ENCODE peak calls at places on chromosome 16, in ten cellular contexts. One of them, this sample, is unnamed.
A peak's percentile ranks its signal among the peaks of the same experiment; 100 is the strongest.

GRCh38 chr16:17927015-17927414 is 409.5 kb downstream of the NPIPA8 start:
- DNase-seq in Panc1: no peak
- DNase-seq in prostate gland: no peak
- DNase-seq in breast epithelium: no peak
- DNase-seq in GM23338: no peak
- DNase-seq in stomach: no peak
- DNase-seq in GM12878: no peak
- DNase-seq in transverse colon: no peak
- DNase-seq in HL-60: no peak
- DNase-seq in HCT116: no peak
- DNase-seq in this sample: no peak

GRCh38 chr16:87549627-87550509 is 52.4 kb upstream of the JPH3 start:
- DNase-seq in transverse colon: no peak
- DNase-seq in GM23338: no peak
- DNase-seq in breast epithelium: no peak
- DNase-seq in GM12878: no peak
- DNase-seq in stomach: no peak
- DNase-seq in Panc1: no peak
- DNase-seq in prostate gland: no peak
- DNase-seq in HCT116: no peak
- DNase-seq in HL-60: no peak
- DNase-seq in this sample: no peak

GRCh38 chr16:89315791-89316581 is 98.5 kb downstream of the ZNF778 start:
- DNase-seq in prostate gland: no peak
- DNase-seq in Panc1: peak; percentile 83
- DNase-seq in breast epithelium: no peak
- DNase-seq in GM12878: peak; percentile 44
- DNase-seq in HL-60: peak; percentile 25
- DNase-seq in HCT116: no peak
- DNase-seq in GM23338: no peak
- DNase-seq in stomach: peak; percentile 34
- DNase-seq in transverse colon: peak; percentile 41
- DNase-seq in this sample: peak; percentile 72

GRCh38 chr16:25228372-25228771 is 11.6 kb downstream of the AQP8 start:
- DNase-seq in GM23338: peak; percentile 36
- DNase-seq in prostate gland: no peak
- DNase-seq in breast epithelium: no peak
- DNase-seq in stomach: no peak
- DNase-seq in HL-60: no peak
- DNase-seq in Panc1: no peak
- DNase-seq in GM12878: no peak
- DNase-seq in transverse colon: no peak
- DNase-seq in HCT116: no peak
- DNase-seq in this sample: no peak

GRCh38 chr16:79885320-79885719 is 284.8 kb upstream of the MAF start:
- DNase-seq in GM23338: peak; percentile 5
- DNase-seq in HCT116: no peak
- DNase-seq in stomach: no peak
- DNase-seq in HL-60: no peak
- DNase-seq in Panc1: no peak
- DNase-seq in GM12878: no peak
- DNase-seq in transverse colon: no peak
- DNase-seq in prostate gland: peak; percentile 84
- DNase-seq in breast epithelium: no peak
- DNase-seq in this sample: no peak

GRCh38 chr16:86578499-86579267 is at the start of gene FOXL1:
- DNase-seq in GM23338: peak; percentile 55
- DNase-seq in HCT116: no peak
- DNase-seq in HL-60: no peak
- DNase-seq in GM12878: no peak
- DNase-seq in stomach: no peak
- DNase-seq in transverse colon: no peak
- DNase-seq in Panc1: no peak
- DNase-seq in breast epithelium: no peak
- DNase-seq in prostate gland: no peak
- DNase-seq in this sample: no peak

GRCh38 chr16:88373211-88373610 is 9.5 kb upstream of the ZNF469 start:
- DNase-seq in HL-60: no peak
- DNase-seq in GM12878: no peak
- DNase-seq in GM23338: no peak
- DNase-seq in stomach: no peak
- DNase-seq in Panc1: no peak
- DNase-seq in breast epithelium: no peak
- DNase-seq in HCT116: no peak
- DNase-seq in transverse colon: no peak
- DNase-seq in prostate gland: no peak
- DNase-seq in this sample: no peak

GRCh38 chr16:60686824-60687223 is 1349.4 kb downstream of the CDH8 start:
- DNase-seq in Panc1: no peak
- DNase-seq in prostate gland: no peak
- DNase-seq in HCT116: no peak
- DNase-seq in stomach: no peak
- DNase-seq in GM23338: peak; percentile 54
- DNase-seq in breast epithelium: no peak
- DNase-seq in HL-60: no peak
- DNase-seq in transverse colon: no peak
- DNase-seq in GM12878: no peak
- DNase-seq in this sample: no peak

GRCh38 chr16:87463722-87464690 is 28.8 kb downstream of the ZCCHC14 start:
- DNase-seq in Panc1: no peak
- DNase-seq in HL-60: peak; percentile 45
- DNase-seq in prostate gland: no peak
- DNase-seq in GM23338: no peak
- DNase-seq in stomach: no peak
- DNase-seq in transverse colon: peak; percentile 31
- DNase-seq in GM12878: no peak
- DNase-seq in breast epithelium: no peak
- DNase-seq in HCT116: no peak
- DNase-seq in this sample: peak; percentile 42

GRCh38 chr16:2841606-2842339 is 11.7 kb downstream of the ZG16B start:
- DNase-seq in HCT116: no peak
- DNase-seq in GM23338: no peak
- DNase-seq in GM12878: no peak
- DNase-seq in Panc1: no peak
- DNase-seq in prostate gland: no peak
- DNase-seq in stomach: no peak
- DNase-seq in transverse colon: no peak
- DNase-seq in HL-60: no peak
- DNase-seq in breast epithelium: no peak
- DNase-seq in this sample: no peak

GRCh38 chr16:47461598-47462266 is 601 bp downstream of the PHKB start:
- DNase-seq in HCT116: peak; percentile 40
- DNase-seq in transverse colon: peak; percentile 26
- DNase-seq in GM12878: no peak
- DNase-seq in GM23338: peak; percentile 60
- DNase-seq in breast epithelium: no peak
- DNase-seq in stomach: no peak
- DNase-seq in HL-60: peak; percentile 69
- DNase-seq in Panc1: peak; percentile 36
- DNase-seq in prostate gland: peak; percentile 27
- DNase-seq in this sample: peak; percentile 6

DNA sequence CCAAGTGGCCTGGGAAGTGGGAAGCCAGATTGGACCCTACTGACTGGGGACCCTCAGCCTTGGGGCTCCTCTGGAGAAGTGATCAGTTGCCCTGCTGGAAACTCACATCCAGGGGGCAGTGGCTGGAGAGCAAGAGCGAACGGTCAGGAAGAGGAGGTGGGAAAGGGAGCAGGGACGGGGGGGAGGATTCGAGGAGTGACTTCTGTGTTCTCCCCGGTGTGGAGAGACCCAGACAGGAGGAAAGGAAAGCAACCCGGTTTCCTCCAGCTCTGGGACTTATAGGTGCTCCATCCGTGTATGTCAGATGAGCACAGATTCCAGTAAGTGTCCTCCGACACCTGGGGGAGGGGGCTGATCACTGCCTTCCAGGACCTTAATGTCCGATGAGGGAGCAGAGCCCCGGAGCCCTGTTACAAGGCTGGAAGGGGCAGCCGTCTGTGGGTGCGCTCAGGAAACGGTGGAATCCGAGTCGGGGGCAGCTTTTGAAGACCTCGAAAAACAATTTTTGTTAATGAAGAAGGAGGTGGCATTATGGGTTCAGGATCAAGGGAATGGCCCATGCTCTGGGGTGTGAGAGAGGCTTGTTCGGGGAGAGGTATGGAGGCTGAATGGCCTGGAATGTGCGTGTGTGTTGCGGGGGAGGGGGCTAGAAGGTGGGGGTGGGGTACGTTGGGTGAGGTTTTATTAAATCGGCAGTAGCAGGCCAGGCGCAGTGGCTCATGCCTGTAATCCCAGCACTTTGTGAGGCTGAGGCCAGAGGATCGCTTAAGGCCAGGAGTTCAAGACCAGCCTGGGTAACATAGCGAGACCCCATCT is 34.8 kb upstream of the NDRG4 start:
- DNase-seq in GM23338: peak; percentile 80
- DNase-seq in transverse colon: no peak
- DNase-seq in breast epithelium: no peak
- DNase-seq in GM12878: no peak
- DNase-seq in HL-60: no peak
- DNase-seq in Panc1: no peak
- DNase-seq in prostate gland: no peak
- DNase-seq in HCT116: no peak
- DNase-seq in stomach: no peak
- DNase-seq in this sample: no peak
- TF ChIP-seq POLR2AphosphoS5 in GM23338: no peak
- TF ChIP-seq POLR2AphosphoS5 in transverse colon: no peak
- TF ChIP-seq POLR2AphosphoS5 in breast epithelium: no peak
- TF ChIP-seq POLR2AphosphoS5 in GM12878: no peak
- TF ChIP-seq POLR2AphosphoS5 in HL-60: no peak
- TF ChIP-seq POLR2AphosphoS5 in Panc1: no peak
- TF ChIP-seq POLR2AphosphoS5 in prostate gland: no peak
- TF ChIP-seq POLR2AphosphoS5 in HCT116: no peak
- TF ChIP-seq POLR2AphosphoS5 in stomach: no peak
- TF ChIP-seq POLR2AphosphoS5 in this sample: no peak

GRCh38 chr16:81821422-81822128 is 42.5 kb downstream of the PLCG2 start:
- DNase-seq in breast epithelium: no peak
- DNase-seq in prostate gland: no peak
- DNase-seq in stomach: no peak
- DNase-seq in transverse colon: peak; percentile 33
- DNase-seq in HL-60: no peak
- DNase-seq in Panc1: no peak
- DNase-seq in GM23338: peak; percentile 42
- DNase-seq in GM12878: peak; percentile 90
- DNase-seq in HCT116: no peak
- DNase-seq in this sample: no peak
- TF ChIP-seq POLR2AphosphoS5 in breast epithelium: no peak
- TF ChIP-seq POLR2AphosphoS5 in prostate gland: no peak
- TF ChIP-seq POLR2AphosphoS5 in stomach: no peak
- TF ChIP-seq POLR2AphosphoS5 in transverse colon: no peak
- TF ChIP-seq POLR2AphosphoS5 in HL-60: no peak
- TF ChIP-seq POLR2AphosphoS5 in Panc1: no peak
- TF ChIP-seq POLR2AphosphoS5 in GM23338: no peak
- TF ChIP-seq POLR2AphosphoS5 in GM12878: peak; percentile 83
- TF ChIP-seq POLR2AphosphoS5 in HCT116: no peak
- TF ChIP-seq POLR2AphosphoS5 in this sample: peak; percentile 62

GRCh38 chr16:85555549-85556455 is 57.3 kb upstream of the GSE1 start:
- DNase-seq in transverse colon: peak; percentile 75
- DNase-seq in GM12878: no peak
- DNase-seq in HL-60: peak; percentile 40
- DNase-seq in HCT116: no peak
- DNase-seq in stomach: peak; percentile 55
- DNase-seq in Panc1: no peak
- DNase-seq in prostate gland: no peak
- DNase-seq in GM23338: peak; percentile 83
- DNase-seq in breast epithelium: no peak
- DNase-seq in this sample: no peak
- TF ChIP-seq POLR2AphosphoS5 in transverse colon: peak; percentile 80
- TF ChIP-seq POLR2AphosphoS5 in GM12878: peak; percentile 52
- TF ChIP-seq POLR2AphosphoS5 in HL-60: peak; percentile 47
- TF ChIP-seq POLR2AphosphoS5 in HCT116: no peak
- TF ChIP-seq POLR2AphosphoS5 in stomach: no peak
- TF ChIP-seq POLR2AphosphoS5 in Panc1: peak; percentile 17
- TF ChIP-seq POLR2AphosphoS5 in prostate gland: no peak
- TF ChIP-seq POLR2AphosphoS5 in GM23338: no peak
- TF ChIP-seq POLR2AphosphoS5 in breast epithelium: peak; percentile 25
- TF ChIP-seq POLR2AphosphoS5 in this sample: no peak

GRCh38 chr16:15966420-15967222 is 17.2 kb downstream of the ABCC1 start:
- DNase-seq in prostate gland: no peak
- DNase-seq in transverse colon: no peak
- DNase-seq in GM12878: no peak
- DNase-seq in GM23338: no peak
- DNase-seq in stomach: no peak
- DNase-seq in breast epithelium: no peak
- DNase-seq in Panc1: peak; percentile 75
- DNase-seq in HCT116: peak; percentile 92
- DNase-seq in HL-60: no peak
- DNase-seq in this sample: no peak
- TF ChIP-seq POLR2AphosphoS5 in prostate gland: no peak
- TF ChIP-seq POLR2AphosphoS5 in transverse colon: no peak
- TF ChIP-seq POLR2AphosphoS5 in GM12878: no peak
- TF ChIP-seq POLR2AphosphoS5 in GM23338: no peak
- TF ChIP-seq POLR2AphosphoS5 in stomach: no peak
- TF ChIP-seq POLR2AphosphoS5 in breast epithelium: no peak
- TF ChIP-seq POLR2AphosphoS5 in Panc1: no peak
- TF ChIP-seq POLR2AphosphoS5 in HCT116: peak; percentile 47
- TF ChIP-seq POLR2AphosphoS5 in HL-60: no peak
- TF ChIP-seq POLR2AphosphoS5 in this sample: no peak

GRCh38 chr16:28146536-28146935 is 65.2 kb downstream of the XPO6 start:
- DNase-seq in HCT116: no peak
- DNase-seq in stomach: no peak
- DNase-seq in GM23338: no peak
- DNase-seq in GM12878: no peak
- DNase-seq in Panc1: no peak
- DNase-seq in transverse colon: no peak
- DNase-seq in breast epithelium: no peak
- DNase-seq in HL-60: no peak
- DNase-seq in prostate gland: no peak
- DNase-seq in this sample: no peak

GRCh38 chr16:28136751-28137434 is 73.4 kb upstream of the GSG1L start:
- DNase-seq in prostate gland: no peak
- DNase-seq in GM23338: no peak
- DNase-seq in Panc1: no peak
- DNase-seq in GM12878: no peak
- DNase-seq in transverse colon: no peak
- DNase-seq in stomach: no peak
- DNase-seq in breast epithelium: no peak
- DNase-seq in HL-60: no peak
- DNase-seq in HCT116: no peak
- DNase-seq in this sample: no peak

GRCh38 chr16:28139530-28139929 is 72.2 kb downstream of the XPO6 start:
- DNase-seq in stomach: no peak
- DNase-seq in prostate gland: no peak
- DNase-seq in transverse colon: no peak
- DNase-seq in GM12878: no peak
- DNase-seq in HL-60: no peak
- DNase-seq in GM23338: peak; percentile 21
- DNase-seq in breast epithelium: no peak
- DNase-seq in HCT116: no peak
- DNase-seq in Panc1: no peak
- DNase-seq in this sample: no peak

GRCh38 chr16:28140788-28141618 is 70.8 kb downstream of the XPO6 start:
- DNase-seq in transverse colon: peak; percentile 37
- DNase-seq in GM23338: peak; percentile 24
- DNase-seq in prostate gland: no peak
- DNase-seq in stomach: peak; percentile 31
- DNase-seq in GM12878: peak; percentile 90
- DNase-seq in Panc1: no peak
- DNase-seq in breast epithelium: no peak
- DNase-seq in HL-60: peak; percentile 91
- DNase-seq in HCT116: no peak
- DNase-seq in this sample: peak; percentile 22
- TF ChIP-seq POLR2AphosphoS5 in transverse colon: no peak
- TF ChIP-seq POLR2AphosphoS5 in GM23338: no peak
- TF ChIP-seq POLR2AphosphoS5 in prostate gland: peak; percentile 6
- TF ChIP-seq POLR2AphosphoS5 in stomach: peak; percentile 41
- TF ChIP-seq POLR2AphosphoS5 in GM12878: peak; percentile 60
- TF ChIP-seq POLR2AphosphoS5 in Panc1: no peak
- TF ChIP-seq POLR2AphosphoS5 in breast epithelium: no peak
- TF ChIP-seq POLR2AphosphoS5 in HL-60: peak; percentile 43
- TF ChIP-seq POLR2AphosphoS5 in HCT116: no peak
- TF ChIP-seq POLR2AphosphoS5 in this sample: no peak

GRCh38 chr16:234468-235305 is at the start of gene FAM234A:
- DNase-seq in transverse colon: peak; percentile 96
- DNase-seq in breast epithelium: peak; percentile 94
- DNase-seq in prostate gland: peak; percentile 94
- DNase-seq in GM12878: peak; percentile 77
- DNase-seq in stomach: peak; percentile 96
- DNase-seq in HCT116: peak; percentile 62
- DNase-seq in Panc1: peak; percentile 50
- DNase-seq in GM23338: peak; percentile 98
- DNase-seq in HL-60: peak; percentile 94
- DNase-seq in this sample: peak; percentile 89
- TF ChIP-seq POLR2AphosphoS5 in transverse colon: peak; percentile 93
- TF ChIP-seq POLR2AphosphoS5 in breast epithelium: peak; percentile 73
- TF ChIP-seq POLR2AphosphoS5 in prostate gland: peak; percentile 92
- TF ChIP-seq POLR2AphosphoS5 in GM12878: peak; percentile 88
- TF ChIP-seq POLR2AphosphoS5 in stomach: peak; percentile 95
- TF ChIP-seq POLR2AphosphoS5 in HCT116: peak; percentile 90
- TF ChIP-seq POLR2AphosphoS5 in Panc1: peak; percentile 83
- TF ChIP-seq POLR2AphosphoS5 in GM23338: peak; percentile 74
- TF ChIP-seq POLR2AphosphoS5 in HL-60: no peak
- TF ChIP-seq POLR2AphosphoS5 in this sample: peak; percentile 89